ENCODE peak calls at places on chromosomes 13 and 19, in five cellular contexts. M, L, O, B and E are unnamed samples.

GRCh38 chr13:19587635-19588300 is 26.4 kb upstream of the TPTE2 start:
- DNase-seq in O (no peak), B (no peak), L (peak; percentile 75), M (no peak), E (peak; percentile 51)

GRCh38 chr19:38815059-38816001 is 2.6 kb upstream of the LGALS4 start:
- DNase-seq in L (no peak), B (no peak), M (no peak), O (no peak), E (no peak)

GRCh38 chr19:56637976-56638555 is 4.9 kb upstream of the SMIM17 start:
- DNase-seq in O (no peak), L (peak; percentile 85), M (peak; percentile 1), B (peak; percentile 14), E (peak; percentile 95)

GRCh38 chr13:48749699-48750473 is 96.2 kb downstream of the CYSLTR2 start:
- DNase-seq in M (no peak), L (peak; percentile 97), B (peak; percentile 12), O (peak; percentile 69), E (peak; percentile 90)

GRCh38 chr19:44925114-44925891 is 10.9 kb downstream of the APOC1 start:
- DNase-seq in O (no peak), M (no peak), B (no peak), L (peak; percentile 76), E (peak; percentile 19)

GRCh38 chr19:17260842-17261325 is 3.7 kb downstream of the USHBP1 start:
- DNase-seq in M (peak; percentile 74), O (no peak), B (peak; percentile 85), L (peak; percentile 91), E (peak; percentile 72)

GRCh38 chr13:57326532-57326931 is 159.5 kb downstream of the PRR20E start:
- DNase-seq in B (no peak), O (no peak), M (no peak), L (no peak), E (no peak)

GRCh38 chr19:19539738-19540703 is 2.0 kb downstream of the CILP2 start:
- DNase-seq in B (no peak), M (no peak), L (no peak), O (no peak), E (peak; percentile 83)

GRCh38 chr13:106078191-106078590 is 457.3 kb downstream of the EFNB2 start:
- DNase-seq in L (no peak), O (no peak), B (no peak), M (no peak), E (peak; percentile 63)

GRCh38 chr19:12721656-12722565 is 1.8 kb downstream of the TNPO2 start:
- DNase-seq in O (peak; percentile 43), B (peak; percentile 65), M (peak; percentile 58), L (peak; percentile 77), E (peak; percentile 87)

GRCh38 chr19:1102407-1103106 is 1.2 kb upstream of the GPX4 start:
- DNase-seq in B (no peak), O (peak; percentile 98), L (peak; percentile 54), M (no peak), E (peak; percentile 98)

GRCh38 chr13:48636550-48636949 is 17.2 kb upstream of the CYSLTR2 start:
- DNase-seq in L (no peak), O (no peak), M (no peak), B (no peak), E (peak; percentile 28)

GRCh38 chr13:113162783-113163685 is 4.6 kb downstream of the PROZ start:
- DNase-seq in M (peak; percentile 12), L (no peak), B (no peak), O (no peak), E (no peak)

GRCh38 chr19:33661336-33661735 is 39.6 kb downstream of the CHST8 start:
- DNase-seq in L (no peak), B (no peak), O (no peak), M (no peak), E (no peak)

GRCh38 chr19:17406039-17406886 is 833 bp upstream of the BST2 start:
- DNase-seq in L (peak; percentile 89), M (no peak), O (no peak), B (no peak), E (peak; percentile 84)